ENCODE peak calls at places on chromosomes 3 and 15, in four cellular contexts. One of them, this sample, is unnamed.

GRCh38 chr3:101827211-101828174 is 21.8 kb upstream of the NFKBIZ start:
- DNase-seq in A549: no peak
- DNase-seq in right lobe of liver: peak; percentile 82
- DNase-seq in ovary: peak; percentile 77
- DNase-seq in this sample: peak; percentile 33

GRCh38 chr3:87468938-87469337 is 192.6 kb upstream of the POU1F1 start:
- DNase-seq in A549: no peak
- DNase-seq in right lobe of liver: no peak
- DNase-seq in ovary: no peak
- DNase-seq in this sample: no peak

GRCh38 chr15:59892995-59893394 is 111.1 kb upstream of the FOXB1 start:
- DNase-seq in A549: no peak
- DNase-seq in right lobe of liver: no peak
- DNase-seq in ovary: no peak
- DNase-seq in this sample: no peak

GRCh38 chr3:81393251-81393650 is 368.2 kb downstream of the GBE1 start:
- DNase-seq in right lobe of liver: no peak
- DNase-seq in A549: no peak
- DNase-seq in ovary: no peak
- DNase-seq in this sample: no peak

GRCh38 chr15:85541744-85542143 is 161.3 kb downstream of the AKAP13 start:
- DNase-seq in ovary: no peak
- DNase-seq in A549: no peak
- DNase-seq in right lobe of liver: no peak
- DNase-seq in this sample: no peak

GRCh38 chr3:2156244-2156847 is 57.7 kb downstream of the CNTN4 start:
- DNase-seq in A549: peak; percentile 6
- DNase-seq in right lobe of liver: no peak
- DNase-seq in ovary: no peak
- DNase-seq in this sample: peak; percentile 22

GRCh38 chr15:47918877-47919276 is 201.6 kb downstream of the SEMA6D start:
- DNase-seq in A549: no peak
- DNase-seq in ovary: no peak
- DNase-seq in right lobe of liver: no peak
- DNase-seq in this sample: no peak

GRCh38 chr3:126343675-126344074 is 13.5 kb downstream of the KLF15 start:
- DNase-seq in right lobe of liver: no peak
- DNase-seq in A549: no peak
- DNase-seq in ovary: peak; percentile 34
- DNase-seq in this sample: peak; percentile 79

GRCh38 chr3:133208184-133208583 is 170.0 kb downstream of the TMEM108 start:
- DNase-seq in right lobe of liver: no peak
- DNase-seq in A549: no peak
- DNase-seq in ovary: no peak
- DNase-seq in this sample: no peak

DNA sequence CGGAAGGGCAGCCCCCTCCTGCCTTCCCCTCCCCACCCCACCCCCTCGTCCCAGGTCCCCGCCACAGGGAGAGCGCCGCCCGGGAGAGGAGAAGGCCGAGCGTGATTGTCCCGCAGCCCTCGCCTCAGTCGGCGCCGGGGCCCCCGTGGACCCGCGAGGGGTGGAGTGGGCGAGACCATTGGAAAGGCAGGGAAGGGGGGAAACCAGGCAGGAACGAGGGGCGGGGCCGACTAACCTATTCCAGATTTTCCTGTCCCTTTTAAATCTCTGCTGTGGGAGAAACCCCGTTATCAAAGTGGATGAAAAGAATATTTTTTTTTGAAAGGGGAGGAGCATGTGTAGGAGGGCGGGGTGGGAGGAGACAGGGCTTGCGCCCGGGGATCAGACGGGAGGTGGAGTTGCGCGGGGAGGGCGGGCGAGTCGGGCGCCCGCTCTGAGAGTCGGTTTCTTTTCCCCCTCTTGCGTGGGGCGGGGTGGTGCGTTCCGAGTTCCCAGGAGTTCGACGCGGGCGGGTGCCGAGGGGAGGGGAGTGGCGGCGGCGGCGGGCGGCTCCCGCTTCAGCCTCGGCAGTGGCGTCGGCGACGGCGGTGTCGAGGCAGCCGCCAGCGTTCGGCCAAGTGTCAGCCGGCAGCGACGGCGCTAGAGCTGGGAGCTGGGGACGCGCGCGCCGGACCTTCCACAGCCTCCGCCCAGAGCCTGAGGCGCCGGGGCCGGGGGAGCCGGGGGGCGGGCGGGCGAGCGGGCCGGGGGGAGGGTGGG is at the start of gene NECTIN3:
- DNase-seq in A549: peak; percentile 69
- DNase-seq in ovary: peak; percentile 95
- DNase-seq in right lobe of liver: peak; percentile 96
- DNase-seq in this sample: peak; percentile 95
- TF ChIP-seq POLR2A in A549: peak; percentile 74
- TF ChIP-seq POLR2A in ovary: peak; percentile 48
- TF ChIP-seq POLR2A in right lobe of liver: peak; percentile 60
- TF ChIP-seq POLR2A in this sample: peak; percentile 70

GRCh38 chr3:494190-494589 is 297.6 kb downstream of the CHL1 start:
- DNase-seq in A549: no peak
- DNase-seq in right lobe of liver: no peak
- DNase-seq in ovary: no peak
- DNase-seq in this sample: no peak
- H3K9me3 ChIP-seq in A549: no peaks in the 10 kb centered on the region
- H3K9me3 ChIP-seq in right lobe of liver: no peaks in the 10 kb centered on the region
- H3K9me3 ChIP-seq in ovary: no peaks in the 10 kb centered on the region
- H3K9me3 ChIP-seq in this sample: no peaks in the 10 kb centered on the region

DNA sequence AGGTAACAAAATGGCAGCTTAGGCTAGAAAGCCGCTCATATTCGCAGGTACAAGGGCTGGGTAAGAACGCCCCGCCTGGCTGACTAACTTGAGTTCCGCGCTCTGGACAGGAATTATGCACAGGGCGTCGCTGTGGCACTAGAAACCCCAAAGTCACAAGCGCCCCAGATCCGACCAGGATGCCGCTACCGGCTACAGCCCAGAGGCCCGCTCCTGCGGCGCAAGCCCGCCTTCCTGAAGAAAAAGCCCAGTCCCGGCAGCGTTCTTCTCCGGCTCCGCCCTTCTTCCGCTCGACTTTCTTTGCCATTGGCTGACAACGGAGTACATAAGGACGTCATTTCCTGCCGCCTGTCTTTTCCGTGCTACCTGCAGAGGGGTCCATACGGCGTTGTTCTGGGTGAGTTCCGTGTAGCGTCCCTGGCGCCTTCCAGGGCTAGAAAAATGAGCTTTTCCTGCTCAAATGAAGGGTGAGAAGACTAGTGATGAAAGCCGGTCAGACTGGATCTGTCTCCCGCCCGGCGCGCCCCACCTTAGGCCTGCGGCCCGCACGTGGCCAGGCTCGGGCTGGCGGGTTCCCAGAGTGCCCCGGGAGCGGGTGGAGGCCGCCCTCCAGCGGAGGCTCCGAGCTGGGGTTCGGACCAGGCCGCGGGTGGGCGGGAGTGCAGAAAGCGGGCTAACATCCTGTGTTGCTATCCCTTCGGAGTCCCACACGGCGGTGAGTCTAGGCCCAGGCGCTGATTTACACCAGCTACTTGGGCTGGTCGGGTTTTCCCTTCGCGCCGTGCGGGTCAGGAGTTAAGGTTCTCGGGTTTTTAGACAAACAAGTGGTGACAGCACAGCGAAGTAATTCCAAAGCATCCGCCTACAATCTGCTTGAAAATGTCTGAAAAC is at the start of gene RPSA:
- DNase-seq in right lobe of liver: peak; percentile 91
- DNase-seq in ovary: peak; percentile 86
- DNase-seq in A549: peak; percentile 94
- DNase-seq in this sample: peak; percentile 98
- TF ChIP-seq POLR2A in right lobe of liver: peak; percentile 96
- TF ChIP-seq POLR2A in ovary: peak; percentile 82
- TF ChIP-seq POLR2A in A549: peak; percentile 96
- TF ChIP-seq POLR2A in this sample: peak; percentile 97

GRCh38 chr15:25057574-25057973 is 102.8 kb downstream of the SNRPN start:
- DNase-seq in right lobe of liver: no peak
- DNase-seq in A549: no peak
- DNase-seq in ovary: no peak
- DNase-seq in this sample: peak; percentile 7
- H3K9me3 ChIP-seq in right lobe of liver: peaks cover 21% of the 10 kb centered on the region
- H3K9me3 ChIP-seq in A549: peaks cover 67% of the 10 kb centered on the region
- H3K9me3 ChIP-seq in ovary: peaks cover 59% of the 10 kb centered on the region
- H3K9me3 ChIP-seq in this sample: peaks cover 100% of the 10 kb centered on the region

DNA sequence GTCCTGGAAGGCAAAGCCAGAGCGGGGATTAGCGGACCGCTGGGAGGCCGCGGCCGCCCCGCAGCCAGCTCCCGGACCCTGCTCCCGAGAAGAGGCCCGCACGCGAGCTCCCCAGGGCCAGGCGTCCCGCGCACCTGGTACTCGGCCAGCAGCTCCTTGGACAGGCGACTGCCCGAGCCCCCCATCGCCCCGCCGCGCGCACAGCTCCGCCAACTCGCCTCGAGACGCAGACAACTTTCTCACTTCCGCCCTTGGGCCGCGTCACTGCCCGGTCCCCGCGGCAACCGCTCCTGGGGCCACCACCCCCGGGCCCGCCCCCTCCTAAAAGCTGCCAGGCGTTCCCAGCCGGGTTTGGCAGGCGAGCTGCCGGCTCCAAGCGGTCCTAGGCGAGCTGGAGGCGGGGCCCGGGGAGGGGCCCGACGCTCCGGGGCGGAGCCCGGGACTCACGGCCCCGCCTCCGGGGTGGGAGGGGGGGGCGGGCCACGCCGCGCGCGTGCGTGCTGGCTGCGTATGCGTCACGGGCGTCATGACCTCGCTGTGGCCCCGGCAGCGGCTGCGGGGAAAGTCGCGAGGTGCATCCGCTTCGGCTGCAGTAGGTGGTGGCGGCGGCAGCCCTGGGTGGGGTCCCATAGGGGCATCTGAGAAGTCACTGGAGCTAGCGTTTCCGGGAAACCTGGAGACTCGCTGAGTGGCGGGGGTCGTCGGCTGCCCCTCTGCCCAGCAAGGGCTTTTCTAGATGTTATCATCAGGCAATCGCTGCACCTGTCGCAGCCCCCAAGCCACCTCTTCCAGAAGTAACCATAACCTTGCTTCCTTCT is at the start of the genes CIB1 and GDPGP1:
- DNase-seq in ovary: peak; percentile 98
- DNase-seq in right lobe of liver: peak; percentile 99
- DNase-seq in A549: peak; percentile 97
- DNase-seq in this sample: peak; percentile 98
- TF ChIP-seq POLR2A in ovary: peak; percentile 59
- TF ChIP-seq POLR2A in right lobe of liver: peak; percentile 84
- TF ChIP-seq POLR2A in A549: peak; percentile 95
- TF ChIP-seq POLR2A in this sample: peak; percentile 77

DNA sequence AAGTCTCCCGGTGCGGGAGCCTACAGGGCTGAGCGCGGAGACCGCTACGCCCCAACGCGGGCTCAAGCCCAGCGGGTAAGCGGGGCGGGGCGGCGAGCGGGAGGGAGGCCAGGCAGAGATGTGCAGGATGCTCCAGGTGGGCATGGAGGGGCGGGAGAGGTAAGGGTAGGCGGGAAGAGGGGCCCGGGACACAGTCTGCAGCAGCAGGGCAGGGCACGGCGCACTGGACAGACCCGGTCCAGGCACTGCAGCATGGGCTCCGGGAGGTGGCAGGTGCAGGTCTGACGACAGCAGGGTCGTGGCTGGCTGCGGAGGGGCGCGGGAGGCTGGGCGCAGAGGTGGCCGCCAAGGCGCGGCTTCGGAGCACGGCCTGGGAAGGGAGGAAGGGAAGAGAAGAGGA is 102.8 kb downstream of the GABRB3 start:
- DNase-seq in right lobe of liver: no peak
- DNase-seq in ovary: no peak
- DNase-seq in A549: no peak
- DNase-seq in this sample: peak; percentile 78
- H3K9me3 ChIP-seq in right lobe of liver: no peaks in the 10 kb centered on the region
- H3K9me3 ChIP-seq in ovary: no peaks in the 10 kb centered on the region
- H3K9me3 ChIP-seq in A549: no peaks in the 10 kb centered on the region
- H3K9me3 ChIP-seq in this sample: no peaks in the 10 kb centered on the region

GRCh38 chr15:74384566-74385441 is 17.4 kb upstream of the CYP11A1 start:
- DNase-seq in ovary: no peak
- DNase-seq in right lobe of liver: no peak
- DNase-seq in A549: no peak
- DNase-seq in this sample: peak; percentile 68
- TF ChIP-seq POLR2A in ovary: no peak
- TF ChIP-seq POLR2A in right lobe of liver: no peak
- TF ChIP-seq POLR2A in A549: no peak
- TF ChIP-seq POLR2A in this sample: no peak

GRCh38 chr3:181250714-181251113 is 261.2 kb upstream of the DNAJC19 start:
- DNase-seq in right lobe of liver: no peak
- DNase-seq in ovary: no peak
- DNase-seq in A549: no peak
- DNase-seq in this sample: no peak
- H3K9me3 ChIP-seq in right lobe of liver: no peaks in the 10 kb centered on the region
- H3K9me3 ChIP-seq in ovary: no peaks in the 10 kb centered on the region
- H3K9me3 ChIP-seq in A549: no peaks in the 10 kb centered on the region
- H3K9me3 ChIP-seq in this sample: no peaks in the 10 kb centered on the region

GRCh38 chr3:71132995-71133730 is 450.4 kb downstream of the FOXP1 start:
- DNase-seq in right lobe of liver: no peak
- DNase-seq in ovary: no peak
- DNase-seq in A549: no peak
- DNase-seq in this sample: no peak

GRCh38 chr3:71138410-71138809 is 445.1 kb downstream of the FOXP1 start:
- DNase-seq in ovary: no peak
- DNase-seq in right lobe of liver: no peak
- DNase-seq in A549: no peak
- DNase-seq in this sample: no peak

GRCh38 chr3:71131893-71132314 is 451.6 kb downstream of the FOXP1 start:
- DNase-seq in right lobe of liver: no peak
- DNase-seq in ovary: no peak
- DNase-seq in A549: no peak
- DNase-seq in this sample: no peak

GRCh38 chr3:71133874-71134273 is 449.7 kb downstream of the FOXP1 start:
- DNase-seq in right lobe of liver: no peak
- DNase-seq in ovary: no peak
- DNase-seq in A549: no peak
- DNase-seq in this sample: no peak

DNA sequence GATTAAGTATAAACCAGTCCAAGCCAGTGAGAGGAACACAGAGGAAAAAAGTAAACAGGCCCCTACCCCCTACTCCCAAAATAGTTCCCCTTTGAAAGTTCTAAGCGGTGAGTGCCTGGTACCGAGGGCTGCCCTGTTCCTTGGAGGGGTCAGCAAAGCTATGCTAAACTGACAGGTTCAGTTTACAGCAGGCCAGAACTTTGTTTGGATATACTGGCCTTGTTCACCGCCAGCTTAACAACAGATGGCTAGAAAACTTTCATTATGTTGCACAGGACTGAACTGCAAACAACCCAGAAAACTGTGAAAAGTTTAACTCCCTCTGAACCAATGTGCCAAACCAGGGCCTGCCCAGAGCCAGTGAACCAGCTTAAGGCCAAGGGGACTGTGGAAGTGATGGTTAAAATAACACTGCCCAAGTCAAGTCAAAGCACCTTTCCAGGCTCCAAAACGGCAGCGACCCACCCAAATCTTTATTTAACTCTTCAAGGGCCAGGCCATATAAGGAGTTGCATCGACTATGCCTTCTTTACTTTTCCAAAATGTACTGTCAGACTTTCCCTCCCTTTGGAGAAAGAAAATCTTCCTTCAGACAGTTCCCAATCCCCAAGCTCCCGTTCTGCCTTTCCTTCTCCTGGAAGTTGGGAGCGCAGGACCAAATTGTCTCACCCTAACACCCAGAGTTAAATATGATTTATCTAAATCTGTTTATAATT is 448.0 kb downstream of the FOXP1 start:
- DNase-seq in right lobe of liver: no peak
- DNase-seq in A549: no peak
- DNase-seq in ovary: no peak
- DNase-seq in this sample: no peak
- TF ChIP-seq POLR2A in right lobe of liver: no peak
- TF ChIP-seq POLR2A in A549: no peak
- TF ChIP-seq POLR2A in ovary: no peak
- TF ChIP-seq POLR2A in this sample: no peak

GRCh38 chr3:183203670-183204069 is 41.1 kb upstream of the LAMP3 start:
- DNase-seq in A549: no peak
- DNase-seq in ovary: no peak
- DNase-seq in right lobe of liver: no peak
- DNase-seq in this sample: no peak
- H3K9me3 ChIP-seq in A549: peaks cover 12% of the 10 kb centered on the region
- H3K9me3 ChIP-seq in ovary: no peaks in the 10 kb centered on the region
- H3K9me3 ChIP-seq in right lobe of liver: no peaks in the 10 kb centered on the region
- H3K9me3 ChIP-seq in this sample: no peaks in the 10 kb centered on the region

This sample was measured in upper lobe of left lung.